ENCODE peak calls at places on chromosomes 4 and X, in seven cellular contexts. S is SK-N-SH, F is K562, K is HCT116, X is H1, B is HepG2, N is GM12878. P is an unnamed sample.

GRCh38 chr4:117560329-117560728 is 474.0 kb upstream of the NDST3 start:
- DNase-seq in N (no peak), X (no peak), B (no peak), S (no peak), F (no peak), K (peak; percentile 7), P (peak; percentile 63)

GRCh38 chr4:53601251-53601764 is 10.0 kb upstream of the LNX1 start:
- DNase-seq in S (peak; percentile 41), N (no peak), X (peak; percentile 33), B (peak; percentile 27), F (peak; percentile 21), K (no peak), P (no peak)

GRCh38 chrX:42107495-42108139 is 184.3 kb upstream of the CASK start:
- DNase-seq in B (no peak), F (no peak), N (no peak), X (no peak), K (no peak), S (no peak), P (no peak)

GRCh38 chr4:10015140-10015753 is 6.0 kb downstream of the SLC2A9 start:
- DNase-seq in K (peak; percentile 67), N (no peak), S (peak; percentile 61), B (no peak), F (no peak), X (peak; percentile 46), P (peak; percentile 16)

GRCh38 chr4:148443550-148444295 is 1.5 kb upstream of the NR3C2 start:
- DNase-seq in B (no peak), F (no peak), X (no peak), S (peak; percentile 38), K (no peak), N (no peak), P (no peak)

GRCh38 chrX:130060122-130061069 is 49.9 kb downstream of the ELF4 start:
- DNase-seq in N (no peak), B (peak; percentile 30), F (peak; percentile 92), X (no peak), S (peak; percentile 98), K (peak; percentile 12), P (peak; percentile 62)

GRCh38 chr4:151862766-151863165 is 102.0 kb upstream of the GATB start:
- DNase-seq in K (no peak), B (no peak), S (no peak), N (no peak), F (no peak), X (no peak), P (no peak)

GRCh38 chr4:186104895-186105720 is 604 bp downstream of the FAM149A start:
- DNase-seq in K (no peak), N (no peak), X (no peak), B (no peak), F (no peak), S (peak; percentile 84), P (peak; percentile 26)

GRCh38 chr4:21452931-21453330 is 495.6 kb downstream of the KCNIP4 start:
- DNase-seq in X (no peak), K (no peak), F (no peak), S (no peak), N (no peak), B (no peak), P (no peak)

GRCh38 chrX:19869195-19869594 is 18.2 kb downstream of the SH3KBP1 start:
- DNase-seq in S (no peak), B (no peak), X (no peak), K (no peak), N (no peak), F (no peak), P (no peak)

GRCh38 chr4:97911236-97911906 is 231.9 kb downstream of the STPG2 start:
- DNase-seq in B (no peak), S (no peak), X (no peak), N (no peak), K (no peak), F (no peak), P (no peak)

GRCh38 chr4:139910106-139910505 is 243.9 kb downstream of the MAML3 start:
- DNase-seq in X (no peak), F (no peak), K (no peak), S (no peak), N (no peak), B (no peak), P (no peak)

GRCh38 chr4:93313207-93313606 is 515.3 kb upstream of the ATOH1 start:
- DNase-seq in S (no peak), X (no peak), K (no peak), N (no peak), B (no peak), F (no peak), P (no peak)

GRCh38 chr4:76723373-76723772 is 174.6 kb downstream of the SOWAHB start:
- DNase-seq in S (no peak), N (no peak), B (no peak), K (no peak), X (no peak), F (no peak), P (no peak)

GRCh38 chr4:103634236-103634635 is 85.5 kb downstream of the TACR3 start:
- DNase-seq in F (no peak), N (no peak), B (no peak), S (no peak), K (peak; percentile 10), X (no peak), P (peak; percentile 2)

GRCh38 chr4:1807258-1807777 is 14.2 kb downstream of the FGFR3 start:
- DNase-seq in N (no peak), S (no peak), B (no peak), K (no peak), F (peak; percentile 12), X (no peak), P (no peak)

GRCh38 chr4:7713757-7714156 is 225.9 kb downstream of the AFAP1 start:
- DNase-seq in B (no peak), X (no peak), F (no peak), S (no peak), K (no peak), N (no peak), P (no peak)

GRCh38 chr4:10108818-10109783 is 7.5 kb downstream of the WDR1 start:
- DNase-seq in B (no peak), S (no peak), K (no peak), N (no peak), X (no peak), F (no peak), P (no peak)

GRCh38 chr4:1813231-1813630 is 20.1 kb downstream of the FGFR3 start:
- DNase-seq in N (no peak), X (no peak), B (no peak), K (no peak), F (no peak), S (no peak), P (no peak)

GRCh38 chr4:128225148-128225547 is 62.5 kb downstream of the PGRMC2 start:
- DNase-seq in F (no peak), B (no peak), N (no peak), K (no peak), S (no peak), X (no peak), P (no peak)

GRCh38 chrX:108396986-108397385 is 41.2 kb downstream of the COL4A6 start:
- DNase-seq in X (no peak), K (no peak), S (no peak), N (no peak), B (no peak), F (no peak), P (no peak)

GRCh38 chrX:118347131-118347530 is 1.2 kb downstream of the WDR44 start:
- DNase-seq in N (no peak), X (no peak), B (peak; percentile 2), S (peak; percentile 4), F (peak; percentile 33), K (no peak), P (no peak)

GRCh38 chr4:101697266-101697665 is 93.3 kb upstream of the BANK1 start:
- DNase-seq in X (no peak), S (no peak), K (no peak), F (no peak), B (no peak), N (no peak), P (no peak)

GRCh38 chr4:158159054-158159717 is 13.6 kb downstream of the GASK1B start:
- DNase-seq in N (no peak), F (no peak), S (no peak), X (no peak), B (no peak), K (no peak), P (no peak)

GRCh38 chr4:158162637-158163036 is 10.2 kb downstream of the GASK1B start:
- DNase-seq in N (no peak), S (no peak), F (no peak), X (no peak), B (no peak), K (no peak), P (no peak)

GRCh38 chr4:158159718-158160094 is 13.1 kb downstream of the GASK1B start:
- DNase-seq in K (no peak), S (no peak), N (no peak), F (no peak), B (no peak), X (no peak), P (no peak)

GRCh38 chr4:158163941-158164665 is 8.7 kb downstream of the GASK1B start:
- DNase-seq in B (peak; percentile 24), X (no peak), F (no peak), K (no peak), S (no peak), N (no peak), P (no peak)

GRCh38 chr4:158161561-158162354 is 11.1 kb downstream of the GASK1B start:
- DNase-seq in X (no peak), B (no peak), F (no peak), S (no peak), N (no peak), K (peak; percentile 63), P (no peak)
- TF ChIP-seq JUND in X (no peak), B (no peak), F (no peak), S (peak; percentile 97), N (no peak), K (peak; percentile 60), P (no peak)

DNA sequence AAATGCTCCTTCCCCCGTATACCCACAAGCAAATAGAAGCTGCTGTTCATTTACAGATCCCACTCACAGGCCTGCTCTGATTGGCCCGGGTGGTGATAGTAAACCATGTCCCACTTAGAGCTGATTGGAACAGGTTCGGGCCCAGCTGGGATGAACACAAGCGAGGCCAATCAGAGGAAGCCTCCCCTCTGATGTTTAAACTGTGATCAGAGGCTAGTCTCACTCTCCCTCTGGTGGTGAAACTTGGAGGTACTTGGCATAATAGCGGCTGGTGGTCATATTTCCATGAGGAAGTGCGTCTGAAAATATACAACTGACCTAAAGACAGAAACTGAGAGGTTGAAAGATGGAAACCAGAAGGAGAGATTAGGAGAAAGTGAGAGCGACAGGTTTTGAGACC is 51.5 kb upstream of the TRPC3 start:
- DNase-seq in K (peak; percentile 42), X (peak; percentile 33), F (peak; percentile 84), B (peak; percentile 64), N (peak; percentile 11), S (peak; percentile 60), P (no peak)
- TF ChIP-seq JUND in K (no peak), X (no peak), F (no peak), B (no peak), N (no peak), S (no peak), P (no peak)

GRCh38 chrX:8042304-8042703 is 115.1 kb upstream of the PNPLA4 start:
- DNase-seq in S (peak; percentile 3), B (peak; percentile 6), K (no peak), N (no peak), F (no peak), X (no peak), P (no peak)
- TF ChIP-seq JUND in S (no peak), B (no peak), K (no peak), N (no peak), F (no peak), X (no peak), P (no peak)

GRCh38 chr4:6296026-6296425 is 26.4 kb downstream of the WFS1 start:
- DNase-seq in B (no peak), F (no peak), N (no peak), S (no peak), K (no peak), X (no peak), P (no peak)
- TF ChIP-seq JUND in B (no peak), F (no peak), N (no peak), S (no peak), K (no peak), X (no peak), P (no peak)

P was measured in T47D.